ENCODE peak calls at places on chromosomes 6 and 20, in ten cellular contexts. L, Q, H, F, T, J, V, G, A and O are unnamed samples.

GRCh38 chr6:158571826-158572652 is 12.1 kb downstream of the TMEM181 start:
- DNase-seq in L (no peak), Q (no peak), H (no peak), F (no peak), T (peak), J (no peak), V (no peak), G (no peak), A (peak), O (peak)

GRCh38 chr20:29873946-29874345 is 1383.5 kb upstream of the DEFB115 start:
- DNase-seq in L (no peak), Q (peak), H (no peak), F (no peak), T (peak), J (no peak), V (peak), G (peak), A (no peak), O (no peak)

GRCh38 chr6:14883921-14884320 is 361.9 kb upstream of the JARID2 start:
- DNase-seq in L (no peak), Q (peak), H (no peak), F (no peak), T (no peak), J (no peak), V (no peak), G (no peak), A (no peak), O (no peak)

GRCh38 chr6:43636312-43636667 is 650 bp downstream of the MAD2L1BP start:
- DNase-seq in L (no peak), Q (no peak), H (no peak), F (no peak), T (no peak), J (no peak), V (no peak), G (no peak), A (no peak), O (no peak)

GRCh38 chr20:44395183-44395962 is 39.9 kb downstream of the HNF4A start:
- DNase-seq in L (no peak), Q (no peak), H (no peak), F (no peak), T (no peak), J (no peak), V (no peak), G (no peak), A (no peak), O (no peak)

GRCh38 chr20:41619360-41620115 is 1.4 kb upstream of the CHD6 start:
- DNase-seq in L (no peak), Q (no peak), H (no peak), F (no peak), T (no peak), J (no peak), V (no peak), G (no peak), A (no peak), O (no peak)

GRCh38 chr20:51460569-51461265 is 81.8 kb downstream of the NFATC2 start:
- DNase-seq in L (no peak), Q (no peak), H (no peak), F (no peak), T (no peak), J (no peak), V (no peak), G (no peak), A (no peak), O (no peak)

GRCh38 chr6:138194221-138194620 is 24.1 kb downstream of the PBOV1 start:
- DNase-seq in L (no peak), Q (no peak), H (peak), F (no peak), T (no peak), J (no peak), V (no peak), G (no peak), A (peak), O (peak)

GRCh38 chr6:161319231-161319630 is 45.4 kb upstream of the AGPAT4 start:
- DNase-seq in L (no peak), Q (no peak), H (no peak), F (no peak), T (no peak), J (no peak), V (no peak), G (no peak), A (no peak), O (no peak)

GRCh38 chr6:74510878-74511277 is 695.0 kb downstream of the COL12A1 start:
- DNase-seq in L (no peak), Q (no peak), H (no peak), F (no peak), T (no peak), J (no peak), V (no peak), G (no peak), A (no peak), O (no peak)

GRCh38 chr6:47092249-47092648 is 50.1 kb upstream of the ADGRF1 start:
- DNase-seq in L (no peak), Q (no peak), H (no peak), F (no peak), T (no peak), J (no peak), V (no peak), G (no peak), A (no peak), O (no peak)

DNA sequence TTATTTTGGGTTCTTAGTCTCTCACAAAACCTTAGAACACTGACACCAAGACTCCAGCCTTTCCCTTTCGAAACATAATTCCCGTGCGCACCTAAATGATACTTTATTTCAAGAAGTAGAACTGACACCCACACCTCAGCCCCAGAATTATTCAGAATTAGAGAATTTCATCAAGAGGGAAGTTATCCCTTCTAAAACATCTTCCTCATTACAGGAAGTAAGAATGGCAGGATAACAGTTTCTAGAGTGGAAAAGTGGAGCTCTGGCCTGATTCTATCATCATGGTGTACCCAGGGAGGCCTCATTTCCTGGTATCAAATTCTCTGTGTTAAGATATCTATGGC is 1.4 kb upstream of the SRXN1 start:
- DNase-seq in L (no peak), Q (no peak), H (no peak), F (no peak), T (no peak), J (no peak), V (no peak), G (no peak), A (no peak), O (no peak)
- H3K27ac ChIP-seq in L (no peak), Q (no peak), H (no peak), F (no peak), T (no peak), J (no peak), V (peak), G (no peak), A (no peak), O (no peak)

GRCh38 chr6:132715204-132715603 is 1.3 kb upstream of the VNN1 start:
- DNase-seq in L (no peak), Q (peak), H (peak), F (peak), T (peak), J (peak), V (peak), G (no peak), A (peak), O (no peak)
- TF ChIP-seq CTCF in L (peak), Q (peak), H (no peak), F (no peak), T (peak), J (peak), V (peak), G (no peak), A (peak), O (no peak)

DNA sequence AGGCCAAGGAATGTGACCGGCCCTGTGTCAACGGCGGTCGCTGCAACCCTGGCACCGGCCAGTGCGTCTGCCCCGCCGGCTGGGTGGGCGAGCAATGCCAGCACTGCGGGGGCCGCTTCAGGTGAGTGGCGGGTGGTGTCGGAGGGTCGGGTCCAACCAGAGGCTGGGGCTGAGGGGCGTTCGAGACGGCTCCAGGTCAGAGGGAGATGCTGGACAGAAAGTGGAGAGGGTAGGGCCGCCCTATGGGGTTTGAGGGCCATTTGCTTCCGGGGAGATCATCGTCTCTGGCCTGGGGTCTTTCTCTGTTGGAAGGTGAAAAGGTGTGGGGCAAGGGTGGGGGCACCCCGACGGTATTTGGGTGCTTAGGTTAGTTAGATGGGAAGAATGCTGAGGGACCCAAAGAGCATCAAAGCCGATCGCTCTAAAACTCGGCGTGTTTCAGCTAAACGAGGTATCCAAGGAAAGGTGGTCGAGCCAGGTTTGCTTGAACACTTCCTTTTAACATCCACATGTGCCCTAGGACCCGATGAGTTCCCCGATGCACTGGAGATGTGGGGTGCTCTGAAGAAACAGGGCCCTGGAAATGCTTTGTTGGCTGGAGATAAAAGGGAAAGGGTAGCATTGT is 691 bp downstream of the ATRN start:
- DNase-seq in L (peak), Q (peak), H (no peak), F (no peak), T (peak), J (no peak), V (no peak), G (peak), A (peak), O (no peak)
- H3K27ac ChIP-seq in L (peak), Q (no peak), H (peak), F (no peak), T (peak), J (peak), V (peak), G (peak), A (peak), O (peak)

DNA sequence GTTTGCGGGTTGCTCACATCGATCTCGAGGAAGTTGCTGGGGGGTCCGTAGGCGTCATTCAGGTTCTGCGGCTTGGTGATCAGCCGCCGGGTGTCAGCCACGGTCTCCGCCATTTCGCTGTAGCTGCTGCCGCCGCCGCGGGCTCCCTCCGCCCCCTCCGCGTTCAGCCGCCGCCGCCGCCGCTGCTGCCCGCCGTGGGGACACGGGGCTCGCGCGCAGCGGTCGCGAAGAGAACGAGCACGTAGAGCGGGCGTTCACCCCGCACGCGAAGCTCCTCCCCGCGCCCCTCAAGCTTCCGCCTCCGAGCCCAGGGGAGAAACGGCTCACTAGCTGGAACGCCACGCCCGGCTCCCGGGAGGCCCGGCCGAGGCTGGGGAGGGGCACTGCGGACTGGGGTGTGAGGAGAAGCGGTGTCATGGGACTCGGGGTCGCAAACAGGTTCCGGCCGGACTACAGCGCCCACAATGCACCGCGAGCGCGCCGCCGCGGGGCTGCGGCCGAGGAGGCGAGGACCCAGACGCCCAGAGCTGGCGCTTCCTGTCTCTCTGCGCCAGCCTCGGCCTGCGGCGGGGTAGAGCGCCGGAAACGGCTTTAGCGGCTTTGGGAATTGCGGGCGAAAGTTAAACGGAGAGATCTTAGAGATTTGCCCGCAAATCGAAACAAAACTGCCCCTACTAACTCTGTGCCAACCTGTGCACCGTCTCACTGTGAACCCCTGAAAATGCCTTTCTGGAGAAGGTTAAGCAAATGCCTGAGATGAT is at the start of gene SNX3:
- DNase-seq in L (peak), Q (peak), H (peak), F (peak), T (peak), J (peak), V (peak), G (peak), A (peak), O (peak)
- TF ChIP-seq CTCF in L (peak), Q (peak), H (no peak), F (no peak), T (no peak), J (no peak), V (peak), G (no peak), A (no peak), O (no peak)

DNA sequence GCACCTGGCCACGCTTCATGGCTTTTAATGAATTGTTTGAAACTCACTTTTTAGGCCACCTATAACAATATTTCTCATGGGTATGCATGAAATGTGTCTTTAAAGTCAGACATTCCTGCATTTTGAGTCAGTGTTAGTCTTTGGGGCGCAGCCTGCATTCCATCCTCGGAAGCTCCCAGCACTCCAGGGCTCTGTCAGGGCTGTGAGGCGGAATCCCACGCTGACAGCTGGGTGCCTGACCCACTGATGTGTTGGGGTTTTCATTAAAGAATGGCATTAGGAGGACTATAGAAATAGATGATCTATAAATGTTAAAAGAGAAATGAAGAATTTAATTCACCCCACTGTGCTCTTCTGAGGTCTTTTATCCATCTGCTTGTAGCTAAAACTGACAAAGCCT is 16.2 kb upstream of the CLDN20 start:
- DNase-seq in L (no peak), Q (no peak), H (no peak), F (no peak), T (no peak), J (no peak), V (no peak), G (no peak), A (no peak), O (no peak)
- H3K27ac ChIP-seq in L (peak), Q (no peak), H (no peak), F (no peak), T (no peak), J (no peak), V (no peak), G (no peak), A (no peak), O (no peak)

DNA sequence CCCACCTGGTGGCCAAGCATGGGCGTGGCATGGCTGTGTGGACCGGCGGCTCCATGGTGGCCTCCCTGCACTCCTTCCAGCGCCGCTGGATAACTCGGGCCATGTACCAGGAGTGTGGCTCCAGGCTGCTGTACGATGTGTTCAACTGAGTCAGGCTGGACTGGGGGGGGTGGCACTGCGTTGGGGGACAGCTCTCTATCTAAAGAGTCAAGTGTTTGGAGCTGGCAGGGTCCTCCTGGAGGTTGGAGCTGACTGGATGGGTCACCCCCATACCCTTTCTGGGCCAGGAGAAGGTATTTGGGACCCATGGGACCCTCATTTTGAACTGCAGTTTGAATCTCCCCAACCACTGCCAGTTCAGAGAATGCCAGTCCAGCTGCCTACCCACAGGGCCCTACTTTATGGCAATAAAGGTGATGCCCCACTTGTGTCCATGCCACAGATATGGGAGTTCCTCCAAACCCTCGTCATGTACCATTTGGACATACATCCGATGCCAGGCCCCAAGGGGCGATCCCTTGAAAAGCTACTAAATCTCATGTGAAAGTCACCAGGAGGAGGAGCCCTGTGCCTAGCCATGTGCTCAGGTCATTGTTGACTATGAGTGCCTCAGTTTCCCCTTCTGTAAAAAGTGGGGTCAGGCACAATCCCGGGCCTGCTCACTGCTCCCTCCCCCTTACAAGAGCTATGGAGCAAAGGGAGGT is 1.5 kb downstream of the ACTL10 start:
- DNase-seq in L (peak), Q (peak), H (no peak), F (no peak), T (peak), J (no peak), V (no peak), G (peak), A (peak), O (peak)
- TF ChIP-seq CTCF in L (peak), Q (peak), H (peak), F (no peak), T (peak), J (peak), V (peak), G (peak), A (peak), O (peak)

DNA sequence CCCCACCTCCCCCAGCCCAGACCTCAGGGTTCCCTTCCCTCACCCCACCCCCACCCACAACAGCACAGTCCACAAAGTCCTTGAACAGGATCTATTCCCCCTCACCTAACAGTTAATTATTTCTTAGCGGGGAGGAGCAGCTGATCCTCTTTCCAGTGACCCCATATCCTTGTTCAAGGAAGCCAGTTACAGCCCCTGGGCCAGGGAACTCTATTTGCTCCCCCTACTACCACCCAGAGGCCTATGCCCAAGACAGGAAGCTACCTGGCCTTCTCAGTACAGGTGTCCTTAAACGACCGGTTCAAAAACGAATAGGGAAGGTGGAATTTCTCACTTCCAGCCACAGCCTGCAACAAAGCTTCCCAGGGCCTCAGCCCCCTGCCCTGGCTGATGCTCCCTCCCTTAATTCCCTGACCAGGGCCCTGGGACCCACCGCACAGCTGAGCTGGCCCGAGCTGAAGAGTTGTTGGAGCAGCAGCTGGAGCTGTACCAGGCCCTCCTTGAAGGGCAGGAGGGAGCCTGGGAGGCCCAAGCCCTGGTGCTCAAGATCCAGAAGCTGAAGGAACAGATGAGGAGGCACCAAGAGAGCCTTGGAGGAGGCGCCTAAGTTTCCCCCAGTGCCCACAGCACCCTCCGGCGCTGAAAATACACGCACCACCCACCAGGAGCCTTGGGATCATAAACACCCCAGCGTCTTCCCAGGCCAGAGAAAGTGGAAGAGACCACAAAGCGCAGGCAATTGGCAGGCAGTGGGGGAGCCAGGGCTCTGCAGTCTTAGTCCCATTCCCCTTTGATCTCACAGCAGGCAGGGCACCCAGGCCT is 778 bp downstream of the MCCD1 start:
- DNase-seq in L (no peak), Q (no peak), H (no peak), F (no peak), T (no peak), J (no peak), V (no peak), G (no peak), A (no peak), O (no peak)
- H3K27ac ChIP-seq in L (no peak), Q (peak), H (no peak), F (no peak), T (peak), J (no peak), V (no peak), G (no peak), A (no peak), O (no peak)